ENCODE peak calls at places on chromosome 2, in five cellular contexts. U is lung microvascular endothelial cell; Y is stimulated activated CD4-positive, alpha-beta T cell treated with anti-CD3 and anti-CD28 coated beads, TNF-alpha, amount 100 ng/mL, for 1 hour; C is A172; V is occipital lobe. S is an unnamed sample.

GRCh38 chr2:109510136-109511028 is 103.4 kb downstream of the SEPTIN10 start:
- DNase-seq in U (peak), Y (peak), C (peak), V (peak), S (peak)

GRCh38 chr2:157476915-157477709 is 33.2 kb upstream of the CYTIP start:
- DNase-seq in U (no peak), Y (no peak), C (no peak), V (no peak), S (no peak)

GRCh38 chr2:119490106-119490505 is 34.2 kb downstream of the SCTR start:
- DNase-seq in U (no peak), Y (no peak), C (no peak), V (no peak), S (no peak)

GRCh38 chr2:240963376-240964220 is 34.8 kb upstream of the SNED1 start:
- DNase-seq in U (no peak), Y (no peak), C (no peak), V (no peak), S (no peak)

GRCh38 chr2:217314021-217314460 is 454.2 kb upstream of the TNP1 start:
- DNase-seq in U (no peak), Y (no peak), C (no peak), V (no peak), S (no peak)

GRCh38 chr2:159595410-159596046 is 20.8 kb downstream of the BAZ2B start:
- DNase-seq in U (no peak), Y (no peak), C (no peak), V (no peak), S (no peak)

GRCh38 chr2:213229814-213230213 is 54.5 kb upstream of the SPAG16 start:
- DNase-seq in U (peak), Y (no peak), C (no peak), V (no peak), S (no peak)

GRCh38 chr2:222393733-222394267 is 30.5 kb upstream of the SGPP2 start:
- DNase-seq in U (no peak), Y (no peak), C (no peak), V (no peak), S (no peak)

GRCh38 chr2:38264649-38265322 is 112.3 kb downstream of the ATL2 start:
- DNase-seq in U (no peak), Y (no peak), C (peak), V (no peak), S (no peak)

GRCh38 chr2:28280576-28280975 is 112.1 kb upstream of the FOSL2 start:
- DNase-seq in U (no peak), Y (no peak), C (no peak), V (no peak), S (no peak)

GRCh38 chr2:138373993-138374408 is 127.6 kb upstream of the SPOPL start:
- DNase-seq in U (peak), Y (no peak), C (peak), V (no peak), S (no peak)

GRCh38 chr2:44205169-44205568 is 36.5 kb downstream of the PPM1B start:
- DNase-seq in U (no peak), Y (no peak), C (no peak), V (no peak), S (no peak)

GRCh38 chr2:19611491-19612332 is 253.3 kb upstream of the OSR1 start:
- DNase-seq in U (peak), Y (no peak), C (peak), V (no peak), S (no peak)

GRCh38 chr2:114119846-114120348 is 230.0 kb downstream of the ACTR3 start:
- DNase-seq in U (no peak), Y (no peak), C (no peak), V (no peak), S (no peak)

S was measured in activated T-helper 1 cell treated with Interleukin-2 at 50 U/mL for 16 hours.